ENCODE peak calls at places on chromosomes 3 and 15, in nine cellular contexts. P, F, E, D, Z, U, M, Y and I are unnamed samples.
A peak's percentile ranks its signal among the peaks of the same experiment; 100 is the strongest.

GRCh38 chr15:89369548-89369947 is 34.9 kb upstream of the POLG start:
- DNase-seq in P (no peak), F (no peak), E (no peak), D (no peak), Z (no peak), U (no peak), M (no peak), Y (no peak), I (no peak)

GRCh38 chr3:102053375-102053989 is 204.2 kb downstream of the NFKBIZ start:
- DNase-seq in P (no peak), F (peak; percentile 80), E (no peak), D (no peak), Z (peak; percentile 53), U (no peak), M (no peak), Y (peak; percentile 24), I (peak; percentile 44)

GRCh38 chr15:45868109-45868691 is 233.4 kb downstream of the SQOR start:
- DNase-seq in P (no peak), F (no peak), E (no peak), D (no peak), Z (no peak), U (no peak), M (no peak), Y (no peak), I (no peak)

GRCh38 chr15:78811124-78811824 is at the start of gene ADAMTS7:
- DNase-seq in P (peak; percentile 75), F (peak; percentile 58), E (peak; percentile 78), D (no peak), Z (peak; percentile 99), U (peak; percentile 82), M (peak; percentile 88), Y (peak; percentile 97), I (no peak)

GRCh38 chr3:152400912-152401311 is 132.2 kb downstream of the MBNL1 start:
- DNase-seq in P (no peak), F (peak; percentile 36), E (no peak), D (peak; percentile 68), Z (peak; percentile 18), U (no peak), M (no peak), Y (no peak), I (no peak)

GRCh38 chr3:107264888-107265287 is 112.4 kb upstream of the CCDC54 start:
- DNase-seq in P (no peak), F (peak; percentile 26), E (no peak), D (no peak), Z (no peak), U (no peak), M (no peak), Y (no peak), I (no peak)

GRCh38 chr3:16332904-16333426 is 68.0 kb downstream of the OXNAD1 start:
- DNase-seq in P (no peak), F (peak; percentile 24), E (no peak), D (peak; percentile 20), Z (peak; percentile 65), U (no peak), M (no peak), Y (no peak), I (no peak)

GRCh38 chr3:37453393-37454391 is 279.3 kb upstream of the LRRFIP2 start:
- DNase-seq in P (no peak), F (no peak), E (no peak), D (no peak), Z (peak; percentile 43), U (peak; percentile 81), M (peak; percentile 60), Y (no peak), I (no peak)

GRCh38 chr3:123104550-123104949 is 37.7 kb downstream of the PDIA5 start:
- DNase-seq in P (peak; percentile 86), F (peak; percentile 96), E (no peak), D (peak; percentile 17), Z (peak; percentile 74), U (no peak), M (no peak), Y (no peak), I (no peak)

GRCh38 chr3:182575941-182576340 is 217.4 kb upstream of the ATP11B start:
- DNase-seq in P (no peak), F (no peak), E (no peak), D (no peak), Z (no peak), U (no peak), M (no peak), Y (no peak), I (no peak)

GRCh38 chr15:44584162-44584749 is 47.3 kb downstream of the EIF3J start:
- DNase-seq in P (peak; percentile 48), F (peak; percentile 37), E (no peak), D (no peak), Z (peak; percentile 36), U (no peak), M (peak; percentile 41), Y (no peak), I (no peak)

GRCh38 chr3:43959498-43960447 is 269.0 kb downstream of the ABHD5 start:
- DNase-seq in P (no peak), F (no peak), E (no peak), D (no peak), Z (no peak), U (no peak), M (no peak), Y (no peak), I (no peak)

GRCh38 chr3:184352897-184353545 is 8.4 kb downstream of the CLCN2 start:
- DNase-seq in P (no peak), F (no peak), E (no peak), D (no peak), Z (no peak), U (no peak), M (no peak), Y (no peak), I (no peak)

GRCh38 chr3:157174265-157174615 is 14.3 kb upstream of the CCNL1 start:
- DNase-seq in P (no peak), F (peak; percentile 26), E (no peak), D (no peak), Z (no peak), U (no peak), M (no peak), Y (peak; percentile 21), I (no peak)

GRCh38 chr15:71471347-71471746 is 339.0 kb upstream of the NR2E3 start:
- DNase-seq in P (peak; percentile 14), F (no peak), E (no peak), D (no peak), Z (no peak), U (no peak), M (no peak), Y (peak; percentile 25), I (peak; percentile 81)

GRCh38 chr3:41682996-41683395 is 278.9 kb downstream of the ULK4 start:
- DNase-seq in P (no peak), F (peak; percentile 88), E (no peak), D (peak; percentile 72), Z (peak; percentile 61), U (no peak), M (no peak), Y (no peak), I (no peak)

GRCh38 chr15:66848116-66848515 is 146.1 kb downstream of the SMAD6 start:
- DNase-seq in P (no peak), F (no peak), E (peak; percentile 45), D (no peak), Z (no peak), U (no peak), M (no peak), Y (no peak), I (no peak)

GRCh38 chr3:126126292-126126691 is 42.4 kb upstream of the SLC41A3 start:
- DNase-seq in P (no peak), F (no peak), E (peak; percentile 40), D (no peak), Z (no peak), U (no peak), M (no peak), Y (no peak), I (no peak)

GRCh38 chr15:25054329-25054728 is 99.5 kb downstream of the SNRPN start:
- DNase-seq in P (no peak), F (no peak), E (peak; percentile 17), D (no peak), Z (peak; percentile 2), U (no peak), M (no peak), Y (no peak), I (no peak)

GRCh38 chr3:59367150-59367549 is 317.3 kb upstream of the CFAP20DC start:
- DNase-seq in P (no peak), F (peak; percentile 47), E (no peak), D (peak; percentile 43), Z (no peak), U (no peak), M (no peak), Y (no peak), I (no peak)

GRCh38 chr3:150495563-150496168 is 50.6 kb downstream of the SERP1 start:
- DNase-seq in P (no peak), F (peak; percentile 45), E (no peak), D (peak; percentile 36), Z (peak; percentile 63), U (no peak), M (peak; percentile 15), Y (peak; percentile 50), I (no peak)

GRCh38 chr3:135040321-135041110 is 245.5 kb downstream of the EPHB1 start:
- DNase-seq in P (no peak), F (no peak), E (no peak), D (no peak), Z (no peak), U (no peak), M (no peak), Y (no peak), I (no peak)

GRCh38 chr15:90837052-90837621 is 31.3 kb upstream of the FURIN start:
- DNase-seq in P (no peak), F (peak; percentile 40), E (no peak), D (no peak), Z (no peak), U (no peak), M (no peak), Y (no peak), I (no peak)

GRCh38 chr15:57153140-57153539 is 223.2 kb upstream of the CGNL1 start:
- DNase-seq in P (no peak), F (peak; percentile 79), E (no peak), D (no peak), Z (no peak), U (no peak), M (no peak), Y (no peak), I (no peak)

GRCh38 chr3:44033123-44033522 is 208.6 kb upstream of the TOPAZ1 start:
- DNase-seq in P (no peak), F (no peak), E (no peak), D (no peak), Z (no peak), U (no peak), M (no peak), Y (no peak), I (no peak)

GRCh38 chr15:90213123-90213817 is 12.1 kb downstream of the SEMA4B start:
- DNase-seq in P (no peak), F (no peak), E (no peak), D (no peak), Z (no peak), U (no peak), M (no peak), Y (no peak), I (peak; percentile 90)

GRCh38 chr3:107986505-107986904 is 104.3 kb downstream of the CD47 start:
- DNase-seq in P (no peak), F (peak; percentile 35), E (no peak), D (no peak), Z (no peak), U (no peak), M (no peak), Y (no peak), I (no peak)